ENCODE peak calls at places on chromosomes 16 and 17, in eight cellular contexts. L, P, X, Z, F, O, C and S are unnamed samples.

GRCh38 chr17:80992077-80992947 is 671 bp downstream of the CHMP6 start:
- DNase-seq in F (no peak), C (no peak), L (no peak), O (no peak), Z (peak; percentile 63), P (no peak), X (no peak), S (no peak)

GRCh38 chr17:38702166-38702899 is 2.7 kb upstream of the MLLT6 start:
- DNase-seq in X (peak; percentile 75), O (peak; percentile 85), P (peak; percentile 75), L (peak; percentile 75), C (peak; percentile 76), F (peak; percentile 75), Z (peak; percentile 86), S (no peak)

GRCh38 chr17:1398900-1399299 is 1.1 kb downstream of the YWHAE start:
- DNase-seq in O (no peak), L (no peak), X (peak; percentile 12), P (no peak), F (no peak), C (no peak), Z (no peak), S (no peak)

GRCh38 chr17:73261952-73262675 is 434 bp upstream of the CPSF4L start:
- DNase-seq in L (no peak), Z (no peak), F (no peak), C (no peak), X (no peak), P (no peak), O (peak; percentile 76), S (no peak)

GRCh38 chr17:3903881-3904286 is 11.0 kb upstream of the CAMKK1 start:
- DNase-seq in F (no peak), X (no peak), C (no peak), L (no peak), Z (no peak), O (no peak), P (no peak), S (no peak)

GRCh38 chr17:2093349-2093748 is 38.4 kb downstream of the HIC1 start:
- DNase-seq in X (no peak), F (no peak), O (no peak), C (no peak), P (no peak), L (no peak), Z (no peak), S (no peak)

GRCh38 chr16:71811261-71811803 is 2.7 kb upstream of the AP1G1 start:
- DNase-seq in O (no peak), P (no peak), C (no peak), Z (no peak), L (no peak), F (no peak), X (no peak), S (no peak)

GRCh38 chr17:2090804-2091534 is 36.1 kb downstream of the HIC1 start:
- DNase-seq in X (no peak), L (no peak), O (peak; percentile 15), Z (no peak), C (no peak), P (no peak), F (no peak), S (peak; percentile 83)

GRCh38 chr16:68455631-68456030 is 7.3 kb upstream of the SMPD3 start:
- DNase-seq in P (no peak), F (no peak), L (no peak), X (no peak), Z (no peak), C (no peak), O (no peak), S (no peak)

GRCh38 chr16:85668676-85669424 is 19.9 kb downstream of the GINS2 start:
- DNase-seq in O (no peak), C (no peak), P (no peak), X (no peak), F (no peak), Z (no peak), L (no peak), S (no peak)

GRCh38 chr16:46573008-46573833 is 48.0 kb downstream of the SHCBP1 start:
- DNase-seq in C (no peak), P (no peak), F (no peak), L (no peak), O (peak; percentile 10), Z (no peak), X (no peak), S (peak; percentile 9)

GRCh38 chr16:15704545-15704987 is 54.5 kb downstream of the NDE1 start:
- DNase-seq in Z (peak; percentile 59), F (peak; percentile 36), O (peak; percentile 43), C (peak; percentile 51), P (peak; percentile 76), L (peak; percentile 33), X (peak; percentile 76), S (no peak)

GRCh38 chr17:65455972-65456343 is 105.5 kb downstream of the AXIN2 start:
- DNase-seq in O (peak; percentile 75), F (no peak), Z (no peak), C (peak; percentile 4), X (no peak), L (no peak), P (peak; percentile 19), S (no peak)

GRCh38 chr17:36889955-36890354 is 47.3 kb upstream of the LHX1 start:
- DNase-seq in C (no peak), X (no peak), Z (no peak), F (no peak), P (no peak), O (no peak), L (no peak), S (no peak)

GRCh38 chr17:57939797-57940196 is 15.4 kb downstream of the CUEDC1 start:
- DNase-seq in Z (no peak), O (no peak), F (no peak), X (no peak), P (no peak), L (no peak), C (no peak), S (no peak)

GRCh38 chr17:73155410-73156165 is 9.2 kb upstream of the SSTR2 start:
- DNase-seq in Z (no peak), L (no peak), X (no peak), O (no peak), P (no peak), C (no peak), F (no peak), S (no peak)

GRCh38 chr17:57899822-57900221 is 50.0 kb upstream of the MRPS23 start:
- DNase-seq in X (no peak), F (no peak), Z (peak; percentile 71), C (no peak), L (no peak), O (no peak), P (no peak), S (no peak)

GRCh38 chr16:54283735-54284318 is 2.8 kb downstream of the IRX3 start:
- DNase-seq in O (no peak), X (no peak), L (no peak), C (no peak), P (no peak), F (no peak), Z (no peak), S (no peak)

GRCh38 chr17:1713878-1714487 is 3.8 kb upstream of the TLCD2 start:
- DNase-seq in L (no peak), X (no peak), O (peak; percentile 82), P (no peak), F (no peak), Z (peak; percentile 58), C (no peak), S (no peak)

GRCh38 chr16:69870761-69871160 is 80.4 kb upstream of the CLEC18A start:
- DNase-seq in P (no peak), F (no peak), O (no peak), X (no peak), Z (no peak), L (no peak), C (no peak), S (no peak)

GRCh38 chr17:2337811-2338657 is 733 bp downstream of the SGSM2 start:
- DNase-seq in C (peak; percentile 39), F (peak; percentile 39), L (peak; percentile 28), X (peak; percentile 37), O (peak; percentile 36), P (peak; percentile 44), Z (peak; percentile 81), S (no peak)

GRCh38 chr16:19844945-19845641 is 39.6 kb downstream of the GPRC5B start:
- DNase-seq in X (no peak), F (no peak), C (no peak), L (no peak), P (no peak), O (no peak), Z (no peak), S (peak; percentile 63)

GRCh38 chr17:36817483-36818048 is 119.7 kb upstream of the LHX1 start:
- DNase-seq in O (no peak), Z (no peak), P (no peak), F (no peak), C (no peak), X (no peak), L (no peak), S (no peak)

GRCh38 chr16:20409398-20410152 is at the start of gene ACSM5:
- DNase-seq in P (no peak), L (no peak), Z (no peak), F (no peak), X (no peak), C (no peak), O (no peak), S (no peak)